ENCODE peak calls at places on chromosomes 1 and 21, in four cellular contexts. F, C, M and N are unnamed samples.

GRCh38 chr1:1907098-1907736 is 7.8 kb upstream of the CALML6 start:
- DNase-seq in F (no peak), C (no peak), M (no peak), N (no peak)

GRCh38 chr1:84634536-84635205 is 55.6 kb downstream of the SSX2IP start:
- DNase-seq in F (no peak), C (no peak), M (no peak), N (no peak)

GRCh38 chr1:8945568-8945967 is at the start of gene CA6:
- DNase-seq in F (no peak), C (no peak), M (no peak), N (no peak)

GRCh38 chr1:203371288-203371687 is 20.4 kb upstream of the FMOD start:
- DNase-seq in F (no peak), C (no peak), M (no peak), N (no peak)

GRCh38 chr21:33069994-33070811 is at the start of gene OLIG1:
- DNase-seq in F (peak; percentile 69), C (no peak), M (peak; percentile 10), N (peak; percentile 44)

GRCh38 chr1:33433509-33434362 is 2.8 kb upstream of the PHC2 start:
- DNase-seq in F (no peak), C (peak; percentile 91), M (no peak), N (no peak)

GRCh38 chr1:85449356-85449755 is 15.6 kb downstream of the DDAH1 start:
- DNase-seq in F (no peak), C (no peak), M (peak; percentile 32), N (peak; percentile 5)

GRCh38 chr1:63230722-63231121 is 91.6 kb upstream of the FOXD3 start:
- DNase-seq in F (no peak), C (no peak), M (no peak), N (no peak)

GRCh38 chr1:40114400-40114799 is 17.3 kb upstream of the PPT1 start:
- DNase-seq in F (no peak), C (no peak), M (no peak), N (no peak)